ENCODE peak calls at places on chromosome 21, in seven cellular contexts. X is cardiac muscle cell; O is pancreas; Y is CD8-positive, alpha-beta T cell; D is thoracic aorta; C is colonic mucosa; Z is AG04450. A is an unnamed sample.

GRCh38 chr21:39851219-39851618 is 16.0 kb upstream of the PCP4 start:
- DNase-seq in Z (no peak), Y (no peak), X (no peak), O (no peak), C (no peak), D (no peak), A (no peak)

GRCh38 chr21:42238185-42238934 is 19.4 kb downstream of the ABCG1 start:
- DNase-seq in D (no peak), O (no peak), Y (peak), Z (no peak), X (no peak), C (no peak), A (no peak)

GRCh38 chr21:42299324-42300044 is 15.7 kb downstream of the TFF3 start:
- DNase-seq in Z (no peak), X (peak), O (no peak), D (no peak), C (peak), Y (no peak), A (no peak)

GRCh38 chr21:42655797-42656770 is 2.7 kb downstream of the PDE9A start:
- DNase-seq in Z (no peak), X (no peak), D (no peak), O (peak), C (peak), Y (no peak), A (no peak)

GRCh38 chr21:42849759-42850412 is 29.5 kb downstream of the WDR4 start:
- DNase-seq in Z (no peak), O (peak), X (no peak), C (no peak), D (no peak), Y (no peak), A (no peak)

GRCh38 chr21:41350436-41351155 is 11.2 kb upstream of the MX2 start:
- DNase-seq in X (no peak), O (no peak), Z (no peak), C (no peak), Y (no peak), D (no peak), A (no peak)

GRCh38 chr21:16568661-16569060 is 838.9 kb downstream of the USP25 start:
- DNase-seq in Z (no peak), X (no peak), Y (no peak), O (no peak), D (no peak), C (no peak), A (no peak)

GRCh38 chr21:38126677-38127271 is 130.0 kb upstream of the KCNJ15 start:
- DNase-seq in C (peak), Z (no peak), O (peak), X (peak), D (no peak), Y (peak), A (peak)

GRCh38 chr21:17775431-17776126 is 43.6 kb downstream of the C21orf91 start:
- DNase-seq in C (no peak), Z (no peak), X (no peak), O (peak), Y (peak), D (no peak), A (no peak)

GRCh38 chr21:39386194-39386593 is 37.3 kb upstream of the HMGN1 start:
- DNase-seq in O (peak), C (peak), D (no peak), Y (no peak), X (peak), Z (no peak), A (no peak)

GRCh38 chr21:46634966-46635323 is 529 bp upstream of the PRMT2 start:
- DNase-seq in Y (no peak), D (peak), C (peak), O (no peak), X (peak), Z (peak), A (peak)

GRCh38 chr21:41952568-41953248 is 1.1 kb downstream of the C2CD2 start:
- DNase-seq in Z (no peak), Y (no peak), X (no peak), O (no peak), C (peak), D (no peak), A (no peak)

GRCh38 chr21:27359141-27359540 is 392.3 kb upstream of the ADAMTS5 start:
- DNase-seq in Z (peak), X (no peak), D (no peak), O (no peak), C (no peak), Y (no peak), A (no peak)

GRCh38 chr21:37684115-37684493 is 232.2 kb downstream of the KCNJ6 start:
- DNase-seq in C (no peak), O (no peak), Y (no peak), X (no peak), Z (no peak), D (no peak), A (no peak)

GRCh38 chr21:42658320-42659105 is 5.1 kb downstream of the PDE9A start:
- DNase-seq in D (no peak), O (no peak), Z (no peak), X (no peak), Y (no peak), C (no peak), A (no peak)

GRCh38 chr21:28769683-28770082 is 223.0 kb downstream of the LTN1 start:
- DNase-seq in Z (no peak), Y (no peak), X (no peak), D (no peak), O (no peak), C (no peak), A (no peak)

GRCh38 chr21:17988038-17988437 is 168.9 kb upstream of the C21orf91 start:
- DNase-seq in O (no peak), Y (no peak), D (no peak), X (no peak), Z (no peak), C (no peak), A (no peak)

GRCh38 chr21:39681257-39681656 is 63.7 kb upstream of the IGSF5 start:
- DNase-seq in Z (no peak), Y (no peak), O (no peak), X (peak), D (no peak), C (no peak), A (peak)

GRCh38 chr21:21246007-21246406 is 247.8 kb downstream of the NCAM2 start:
- DNase-seq in X (no peak), Z (no peak), O (no peak), Y (no peak), D (no peak), C (no peak), A (no peak)

GRCh38 chr21:38712076-38712475 is 93.7 kb upstream of the ETS2 start:
- DNase-seq in X (peak), C (peak), O (no peak), Y (no peak), Z (no peak), D (no peak), A (peak)

GRCh38 chr21:21807598-21807903 is 809.3 kb downstream of the NCAM2 start:
- DNase-seq in Z (no peak), X (peak), Y (no peak), O (no peak), D (no peak), C (no peak), A (no peak)

GRCh38 chr21:42530167-42530518 is 16.5 kb downstream of the SLC37A1 start:
- DNase-seq in Z (no peak), C (no peak), D (no peak), X (no peak), O (no peak), Y (no peak), A (no peak)

GRCh38 chr21:31186916-31187315 is 148.6 kb upstream of the KRTAP19-8 start:
- DNase-seq in C (no peak), D (no peak), X (no peak), Y (no peak), O (no peak), Z (no peak), A (no peak)
- H3K4me3 ChIP-seq in C (no peak), D (no peak), X (no peak), Y (no peak), O (no peak), Z (no peak), A (no peak)

GRCh38 chr21:45010860-45011259 is 63.5 kb upstream of the ADARB1 start:
- DNase-seq in D (no peak), C (no peak), O (no peak), X (no peak), Y (no peak), Z (no peak), A (no peak)
- H3K27ac ChIP-seq in D (no peak), C (no peak), O (no peak), X (no peak), Y (no peak), Z (no peak), A (no peak)

GRCh38 chr21:34524671-34525601 is 12.9 kb upstream of the KCNE1 start:
- DNase-seq in D (no peak), O (no peak), C (no peak), X (peak), Y (no peak), Z (no peak), A (no peak)
- H3K4me3 ChIP-seq in D (peak), O (peak), C (peak), X (no peak), Y (no peak), Z (peak), A (peak)

GRCh38 chr21:44011123-44011773 is 861 bp upstream of the TRAPPC10 start:
- DNase-seq in Y (no peak), D (no peak), C (no peak), Z (no peak), X (no peak), O (no peak), A (no peak)
- H3K27ac ChIP-seq in Y (peak), D (peak), C (peak), Z (peak), X (peak), O (peak), A (peak)

A was measured in brain microvascular endothelial cell.